ENCODE peak calls at places on chromosomes 4 and X, in eight cellular contexts. One of them, this sample, is unnamed.

GRCh38 chr4:77050962-77051361 is 24.8 kb downstream of the CCNI start:
- DNase-seq in uterus: no peak
- DNase-seq in heart left ventricle: no peak
- DNase-seq in IMR-90: no peak
- DNase-seq in suprapubic skin: no peak
- DNase-seq in GM12892: no peak
- DNase-seq in body of pancreas: no peak
- DNase-seq in H1: no peak
- DNase-seq in this sample: no peak

GRCh38 chrX:30875957-30876356 is 13.1 kb downstream of the TAB3 start:
- DNase-seq in H1: no peak
- DNase-seq in uterus: no peak
- DNase-seq in GM12892: no peak
- DNase-seq in body of pancreas: no peak
- DNase-seq in heart left ventricle: no peak
- DNase-seq in IMR-90: peak; percentile 87
- DNase-seq in suprapubic skin: no peak
- DNase-seq in this sample: no peak

GRCh38 chrX:96776966-96777365 is 92.3 kb downstream of the DIAPH2 start:
- DNase-seq in body of pancreas: no peak
- DNase-seq in uterus: no peak
- DNase-seq in GM12892: no peak
- DNase-seq in suprapubic skin: no peak
- DNase-seq in IMR-90: peak; percentile 28
- DNase-seq in heart left ventricle: no peak
- DNase-seq in H1: no peak
- DNase-seq in this sample: no peak

GRCh38 chrX:68018248-68019203 is 414.8 kb downstream of the OPHN1 start:
- DNase-seq in suprapubic skin: no peak
- DNase-seq in uterus: no peak
- DNase-seq in H1: peak; percentile 65
- DNase-seq in IMR-90: peak; percentile 32
- DNase-seq in body of pancreas: no peak
- DNase-seq in GM12892: no peak
- DNase-seq in heart left ventricle: peak; percentile 6
- DNase-seq in this sample: peak; percentile 35

GRCh38 chrX:34716322-34716721 is 59.2 kb upstream of the TMEM47 start:
- DNase-seq in heart left ventricle: no peak
- DNase-seq in uterus: no peak
- DNase-seq in suprapubic skin: no peak
- DNase-seq in H1: no peak
- DNase-seq in body of pancreas: no peak
- DNase-seq in IMR-90: peak; percentile 11
- DNase-seq in GM12892: no peak
- DNase-seq in this sample: no peak

GRCh38 chrX:150870487-150871340 is 27.8 kb downstream of the CD99L2 start:
- DNase-seq in H1: no peak
- DNase-seq in uterus: no peak
- DNase-seq in GM12892: no peak
- DNase-seq in IMR-90: peak; percentile 38
- DNase-seq in suprapubic skin: no peak
- DNase-seq in heart left ventricle: peak; percentile 7
- DNase-seq in body of pancreas: no peak
- DNase-seq in this sample: peak; percentile 61

GRCh38 chr4:97670703-97671269 is 472.5 kb downstream of the STPG2 start:
- DNase-seq in body of pancreas: no peak
- DNase-seq in uterus: no peak
- DNase-seq in IMR-90: no peak
- DNase-seq in heart left ventricle: no peak
- DNase-seq in suprapubic skin: no peak
- DNase-seq in H1: no peak
- DNase-seq in GM12892: no peak
- DNase-seq in this sample: no peak

GRCh38 chr4:159206427-159206871 is 103.6 kb downstream of the RAPGEF2 start:
- DNase-seq in body of pancreas: no peak
- DNase-seq in heart left ventricle: no peak
- DNase-seq in GM12892: peak; percentile 12
- DNase-seq in uterus: no peak
- DNase-seq in suprapubic skin: no peak
- DNase-seq in H1: no peak
- DNase-seq in IMR-90: peak; percentile 76
- DNase-seq in this sample: no peak

GRCh38 chr4:141215030-141215429 is 5.7 kb upstream of the ZNF330 start:
- DNase-seq in suprapubic skin: no peak
- DNase-seq in IMR-90: no peak
- DNase-seq in body of pancreas: no peak
- DNase-seq in heart left ventricle: no peak
- DNase-seq in GM12892: no peak
- DNase-seq in uterus: no peak
- DNase-seq in H1: no peak
- DNase-seq in this sample: no peak

GRCh38 chr4:108644237-108644636 is 6.2 kb upstream of the OSTC start:
- DNase-seq in body of pancreas: no peak
- DNase-seq in heart left ventricle: no peak
- DNase-seq in IMR-90: peak; percentile 21
- DNase-seq in GM12892: no peak
- DNase-seq in uterus: no peak
- DNase-seq in H1: no peak
- DNase-seq in suprapubic skin: no peak
- DNase-seq in this sample: no peak

GRCh38 chr4:7067523-7068278 is at the start of gene GRPEL1:
- DNase-seq in body of pancreas: peak; percentile 100
- DNase-seq in IMR-90: peak; percentile 99
- DNase-seq in GM12892: peak; percentile 82
- DNase-seq in uterus: peak; percentile 100
- DNase-seq in heart left ventricle: peak; percentile 100
- DNase-seq in suprapubic skin: peak; percentile 75
- DNase-seq in H1: no peak
- DNase-seq in this sample: peak; percentile 100

GRCh38 chr4:117478702-117479101 is 393.3 kb upstream of the TRAM1L1 start:
- DNase-seq in suprapubic skin: no peak
- DNase-seq in uterus: no peak
- DNase-seq in GM12892: no peak
- DNase-seq in H1: no peak
- DNase-seq in body of pancreas: no peak
- DNase-seq in heart left ventricle: no peak
- DNase-seq in IMR-90: peak; percentile 6
- DNase-seq in this sample: no peak

GRCh38 chr4:76203541-76203940 is 10.1 kb downstream of the SCARB2 start:
- DNase-seq in GM12892: no peak
- DNase-seq in heart left ventricle: no peak
- DNase-seq in suprapubic skin: no peak
- DNase-seq in H1: no peak
- DNase-seq in uterus: no peak
- DNase-seq in IMR-90: no peak
- DNase-seq in body of pancreas: no peak
- DNase-seq in this sample: no peak

GRCh38 chr4:26464420-26465095 is 25.7 kb downstream of the CCKAR start:
- DNase-seq in H1: no peak
- DNase-seq in uterus: no peak
- DNase-seq in body of pancreas: no peak
- DNase-seq in heart left ventricle: no peak
- DNase-seq in GM12892: no peak
- DNase-seq in suprapubic skin: no peak
- DNase-seq in IMR-90: no peak
- DNase-seq in this sample: no peak

GRCh38 chr4:109729563-109730293 is at the start of gene PLA2G12A:
- DNase-seq in suprapubic skin: peak; percentile 86
- DNase-seq in uterus: peak; percentile 64
- DNase-seq in heart left ventricle: peak; percentile 66
- DNase-seq in H1: peak; percentile 88
- DNase-seq in body of pancreas: peak; percentile 96
- DNase-seq in GM12892: peak; percentile 76
- DNase-seq in IMR-90: peak; percentile 34
- DNase-seq in this sample: peak; percentile 70
- TF ChIP-seq POLR2A in suprapubic skin: no peak
- TF ChIP-seq POLR2A in uterus: peak; percentile 74
- TF ChIP-seq POLR2A in heart left ventricle: no peak
- TF ChIP-seq POLR2A in H1: no peak
- TF ChIP-seq POLR2A in body of pancreas: peak; percentile 72
- TF ChIP-seq POLR2A in GM12892: peak; percentile 59
- TF ChIP-seq POLR2A in IMR-90: no peak
- TF ChIP-seq POLR2A in this sample: peak; percentile 40

DNA sequence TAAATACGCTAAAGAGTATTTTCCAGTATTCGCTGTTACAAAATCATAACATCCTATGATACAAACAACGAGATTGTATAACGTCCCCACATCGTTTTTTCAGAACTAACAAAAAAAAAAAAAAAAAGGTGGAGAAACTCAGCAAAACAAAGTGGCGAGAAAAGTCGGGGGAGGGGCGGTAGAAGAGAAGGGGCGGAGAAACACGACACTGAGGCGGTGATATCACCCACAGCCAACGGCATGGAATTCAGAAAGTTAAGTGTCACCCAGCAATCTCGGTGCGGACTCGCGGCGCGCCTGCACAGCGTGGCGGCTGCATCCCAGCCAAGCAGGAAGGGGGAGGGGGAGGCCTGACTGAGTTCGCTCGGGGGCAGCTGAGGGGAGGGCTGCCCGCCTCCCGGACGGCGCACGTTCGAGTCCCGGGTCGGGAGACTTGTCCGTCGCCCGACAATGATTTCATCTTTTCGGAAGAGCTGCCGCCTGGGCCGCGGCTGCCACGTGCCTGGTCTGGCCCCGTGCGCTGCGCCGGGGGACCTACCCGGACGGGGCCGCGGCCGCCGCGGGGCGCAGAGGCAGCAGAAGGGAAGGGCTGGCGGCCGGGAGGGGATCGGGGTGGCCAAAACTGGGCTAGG is 830 bp downstream of the SETD7 start:
- DNase-seq in GM12892: peak; percentile 36
- DNase-seq in heart left ventricle: peak; percentile 93
- DNase-seq in body of pancreas: peak; percentile 94
- DNase-seq in IMR-90: peak; percentile 87
- DNase-seq in uterus: peak; percentile 94
- DNase-seq in H1: peak; percentile 85
- DNase-seq in suprapubic skin: peak; percentile 95
- DNase-seq in this sample: peak; percentile 84
- TF ChIP-seq POLR2A in GM12892: no peak
- TF ChIP-seq POLR2A in heart left ventricle: no peak
- TF ChIP-seq POLR2A in body of pancreas: peak; percentile 97
- TF ChIP-seq POLR2A in IMR-90: peak; percentile 76
- TF ChIP-seq POLR2A in uterus: peak; percentile 85
- TF ChIP-seq POLR2A in H1: no peak
- TF ChIP-seq POLR2A in suprapubic skin: peak; percentile 76
- TF ChIP-seq POLR2A in this sample: peak; percentile 52

GRCh38 chrX:111886678-111887077 is 10.7 kb downstream of the TRPC5OS start:
- DNase-seq in body of pancreas: no peak
- DNase-seq in uterus: no peak
- DNase-seq in GM12892: no peak
- DNase-seq in IMR-90: no peak
- DNase-seq in heart left ventricle: peak; percentile 20
- DNase-seq in H1: no peak
- DNase-seq in suprapubic skin: no peak
- DNase-seq in this sample: no peak
- TF ChIP-seq POLR2A in body of pancreas: no peak
- TF ChIP-seq POLR2A in uterus: no peak
- TF ChIP-seq POLR2A in GM12892: no peak
- TF ChIP-seq POLR2A in IMR-90: no peak
- TF ChIP-seq POLR2A in heart left ventricle: no peak
- TF ChIP-seq POLR2A in H1: no peak
- TF ChIP-seq POLR2A in suprapubic skin: no peak
- TF ChIP-seq POLR2A in this sample: no peak

DNA sequence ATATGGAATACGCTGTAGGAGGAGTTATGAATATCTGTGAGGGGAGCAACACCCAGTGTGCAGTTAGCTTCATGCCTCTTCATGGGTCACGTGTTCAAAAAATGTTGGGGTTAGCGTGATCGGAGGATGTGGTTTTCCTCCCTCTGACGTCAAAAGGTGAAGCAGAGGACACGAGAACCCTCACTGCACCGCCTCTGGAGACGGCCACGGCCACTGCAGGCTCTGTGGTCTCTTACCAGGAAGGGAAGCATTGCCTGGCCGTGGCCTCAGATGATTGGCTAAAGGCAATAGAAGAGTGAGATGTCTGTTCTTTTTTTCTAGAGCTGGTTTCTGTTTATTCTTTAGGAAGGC is 28.9 kb downstream of the HTT-AS start:
- DNase-seq in H1: no peak
- DNase-seq in GM12892: no peak
- DNase-seq in uterus: no peak
- DNase-seq in heart left ventricle: no peak
- DNase-seq in body of pancreas: peak; percentile 28
- DNase-seq in suprapubic skin: no peak
- DNase-seq in IMR-90: peak; percentile 74
- DNase-seq in this sample: peak; percentile 91
- TF ChIP-seq POLR2A in H1: no peak
- TF ChIP-seq POLR2A in GM12892: no peak
- TF ChIP-seq POLR2A in uterus: no peak
- TF ChIP-seq POLR2A in heart left ventricle: no peak
- TF ChIP-seq POLR2A in body of pancreas: no peak
- TF ChIP-seq POLR2A in suprapubic skin: no peak
- TF ChIP-seq POLR2A in IMR-90: no peak
- TF ChIP-seq POLR2A in this sample: no peak

GRCh38 chr4:4541661-4542570 is at the start of gene STX18:
- DNase-seq in IMR-90: peak; percentile 83
- DNase-seq in heart left ventricle: peak; percentile 86
- DNase-seq in GM12892: peak; percentile 85
- DNase-seq in H1: peak; percentile 99
- DNase-seq in body of pancreas: peak; percentile 87
- DNase-seq in uterus: peak; percentile 76
- DNase-seq in suprapubic skin: peak; percentile 88
- DNase-seq in this sample: peak; percentile 95
- TF ChIP-seq POLR2A in IMR-90: peak; percentile 84
- TF ChIP-seq POLR2A in heart left ventricle: no peak
- TF ChIP-seq POLR2A in GM12892: peak; percentile 91
- TF ChIP-seq POLR2A in H1: peak; percentile 86
- TF ChIP-seq POLR2A in body of pancreas: peak; percentile 89
- TF ChIP-seq POLR2A in uterus: peak; percentile 58
- TF ChIP-seq POLR2A in suprapubic skin: peak; percentile 63
- TF ChIP-seq POLR2A in this sample: peak; percentile 55

GRCh38 chr4:23036921-23037495 is 344.3 kb downstream of the GBA3 start:
- DNase-seq in suprapubic skin: no peak
- DNase-seq in body of pancreas: no peak
- DNase-seq in H1: no peak
- DNase-seq in uterus: no peak
- DNase-seq in GM12892: no peak
- DNase-seq in heart left ventricle: no peak
- DNase-seq in IMR-90: no peak
- DNase-seq in this sample: no peak
- TF ChIP-seq POLR2A in suprapubic skin: no peak
- TF ChIP-seq POLR2A in body of pancreas: no peak
- TF ChIP-seq POLR2A in H1: no peak
- TF ChIP-seq POLR2A in uterus: no peak
- TF ChIP-seq POLR2A in GM12892: no peak
- TF ChIP-seq POLR2A in heart left ventricle: no peak
- TF ChIP-seq POLR2A in IMR-90: no peak
- TF ChIP-seq POLR2A in this sample: no peak

DNA sequence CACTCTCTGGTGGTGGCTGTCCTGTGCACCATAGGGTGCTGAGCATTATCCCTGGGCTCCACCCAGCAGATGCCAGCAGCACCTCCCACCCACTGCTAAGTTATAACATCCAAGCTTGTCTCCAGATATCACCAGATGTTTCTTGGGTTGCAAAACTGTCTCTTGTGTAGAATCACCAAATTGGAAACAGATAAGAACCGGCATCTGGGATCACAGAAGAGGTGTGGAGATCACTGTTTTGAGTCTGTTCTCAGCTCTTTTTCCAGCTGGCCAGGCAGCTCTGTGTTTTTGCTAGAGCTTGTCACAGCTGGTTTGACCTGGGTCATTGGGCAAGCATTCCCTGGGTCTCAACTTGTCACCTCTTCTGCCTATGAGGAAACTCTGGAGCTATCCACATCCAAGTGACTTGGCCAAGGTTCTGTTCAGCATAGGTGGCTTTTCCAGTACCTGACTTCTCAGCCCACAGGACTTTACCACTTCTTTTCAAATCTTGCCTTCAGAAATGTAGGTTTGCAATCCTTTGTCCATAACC is 15.3 kb upstream of the PUDP start:
- DNase-seq in H1: no peak
- DNase-seq in uterus: no peak
- DNase-seq in suprapubic skin: no peak
- DNase-seq in body of pancreas: no peak
- DNase-seq in GM12892: no peak
- DNase-seq in heart left ventricle: no peak
- DNase-seq in IMR-90: no peak
- DNase-seq in this sample: no peak
- TF ChIP-seq POLR2A in H1: no peak
- TF ChIP-seq POLR2A in uterus: no peak
- TF ChIP-seq POLR2A in suprapubic skin: no peak
- TF ChIP-seq POLR2A in body of pancreas: no peak
- TF ChIP-seq POLR2A in GM12892: no peak
- TF ChIP-seq POLR2A in heart left ventricle: no peak
- TF ChIP-seq POLR2A in IMR-90: no peak
- TF ChIP-seq POLR2A in this sample: no peak